ENCODE peak calls at places on chromosome 13, in seven cellular contexts. One of them, this sample, is unnamed.

GRCh38 chr13:97000295-97000925 is 6.1 kb upstream of the OXGR1 start:
- DNase-seq in heart left ventricle: no peak
- DNase-seq in tibial nerve: no peak
- DNase-seq in GM12865: no peak
- DNase-seq in adrenal gland: no peak
- DNase-seq in activated B cell treated with CpG ODN at 0.5 μM for 24 hours: no peak
- DNase-seq in ovary: no peak
- DNase-seq in this sample: no peak

GRCh38 chr13:74770361-74770760 is 636.2 kb upstream of the KLF12 start:
- DNase-seq in heart left ventricle: no peak
- DNase-seq in tibial nerve: no peak
- DNase-seq in GM12865: no peak
- DNase-seq in adrenal gland: no peak
- DNase-seq in activated B cell treated with CpG ODN at 0.5 μM for 24 hours: no peak
- DNase-seq in ovary: no peak
- DNase-seq in this sample: no peak

GRCh38 chr13:110001622-110002275 is 215.4 kb upstream of the IRS2 start:
- DNase-seq in heart left ventricle: no peak
- DNase-seq in tibial nerve: no peak
- DNase-seq in GM12865: no peak
- DNase-seq in adrenal gland: no peak
- DNase-seq in activated B cell treated with CpG ODN at 0.5 μM for 24 hours: no peak
- DNase-seq in ovary: no peak
- DNase-seq in this sample: no peak

GRCh38 chr13:106619688-106620555 is 52.0 kb upstream of the ARGLU1 start:
- DNase-seq in heart left ventricle: no peak
- DNase-seq in tibial nerve: no peak
- DNase-seq in GM12865: peak
- DNase-seq in adrenal gland: peak
- DNase-seq in activated B cell treated with CpG ODN at 0.5 μM for 24 hours: no peak
- DNase-seq in ovary: peak
- DNase-seq in this sample: peak

GRCh38 chr13:96011291-96011875 is 41.8 kb downstream of the UGGT2 start:
- DNase-seq in heart left ventricle: no peak
- DNase-seq in tibial nerve: no peak
- DNase-seq in GM12865: no peak
- DNase-seq in adrenal gland: no peak
- DNase-seq in activated B cell treated with CpG ODN at 0.5 μM for 24 hours: no peak
- DNase-seq in ovary: no peak
- DNase-seq in this sample: no peak

GRCh38 chr13:27006519-27007161 is 165.0 kb downstream of the USP12 start:
- DNase-seq in heart left ventricle: no peak
- DNase-seq in tibial nerve: no peak
- DNase-seq in GM12865: no peak
- DNase-seq in adrenal gland: no peak
- DNase-seq in activated B cell treated with CpG ODN at 0.5 μM for 24 hours: no peak
- DNase-seq in ovary: no peak
- DNase-seq in this sample: no peak

GRCh38 chr13:35621989-35622388 is 145.5 kb upstream of the MAB21L1 start:
- DNase-seq in heart left ventricle: no peak
- DNase-seq in tibial nerve: no peak
- DNase-seq in GM12865: no peak
- DNase-seq in adrenal gland: no peak
- DNase-seq in activated B cell treated with CpG ODN at 0.5 μM for 24 hours: no peak
- DNase-seq in ovary: no peak
- DNase-seq in this sample: no peak

GRCh38 chr13:104984296-104984818 is 1551.1 kb downstream of the EFNB2 start:
- DNase-seq in heart left ventricle: peak
- DNase-seq in tibial nerve: peak
- DNase-seq in GM12865: peak
- DNase-seq in adrenal gland: peak
- DNase-seq in activated B cell treated with CpG ODN at 0.5 μM for 24 hours: no peak
- DNase-seq in ovary: no peak
- DNase-seq in this sample: no peak

GRCh38 chr13:109592776-109593175 is 193.6 kb downstream of the IRS2 start:
- DNase-seq in heart left ventricle: no peak
- DNase-seq in tibial nerve: no peak
- DNase-seq in GM12865: no peak
- DNase-seq in adrenal gland: no peak
- DNase-seq in activated B cell treated with CpG ODN at 0.5 μM for 24 hours: no peak
- DNase-seq in ovary: no peak
- DNase-seq in this sample: no peak

GRCh38 chr13:96730676-96731075 is 263.6 kb downstream of the OXGR1 start:
- DNase-seq in heart left ventricle: no peak
- DNase-seq in tibial nerve: no peak
- DNase-seq in GM12865: no peak
- DNase-seq in adrenal gland: no peak
- DNase-seq in activated B cell treated with CpG ODN at 0.5 μM for 24 hours: no peak
- DNase-seq in ovary: no peak
- DNase-seq in this sample: no peak

GRCh38 chr13:100301418-100301817 is 212.5 kb downstream of the PCCA start:
- DNase-seq in heart left ventricle: no peak
- DNase-seq in tibial nerve: no peak
- DNase-seq in GM12865: no peak
- DNase-seq in adrenal gland: peak
- DNase-seq in activated B cell treated with CpG ODN at 0.5 μM for 24 hours: no peak
- DNase-seq in ovary: no peak
- DNase-seq in this sample: no peak

GRCh38 chr13:50714886-50715285 is 128.6 kb downstream of the DLEU7 start:
- DNase-seq in heart left ventricle: no peak
- DNase-seq in tibial nerve: no peak
- DNase-seq in GM12865: no peak
- DNase-seq in adrenal gland: no peak
- DNase-seq in activated B cell treated with CpG ODN at 0.5 μM for 24 hours: no peak
- DNase-seq in ovary: no peak
- DNase-seq in this sample: no peak

GRCh38 chr13:81639984-81640582 is 1299.2 kb upstream of the SPRY2 start:
- DNase-seq in heart left ventricle: no peak
- DNase-seq in tibial nerve: no peak
- DNase-seq in GM12865: no peak
- DNase-seq in adrenal gland: no peak
- DNase-seq in activated B cell treated with CpG ODN at 0.5 μM for 24 hours: no peak
- DNase-seq in ovary: no peak
- DNase-seq in this sample: no peak

GRCh38 chr13:33172400-33172799 is 113.2 kb downstream of the STARD13 start:
- DNase-seq in heart left ventricle: no peak
- DNase-seq in tibial nerve: no peak
- DNase-seq in GM12865: no peak
- DNase-seq in adrenal gland: no peak
- DNase-seq in activated B cell treated with CpG ODN at 0.5 μM for 24 hours: no peak
- DNase-seq in ovary: no peak
- DNase-seq in this sample: no peak

GRCh38 chr13:59409651-59410200 is 754.0 kb downstream of the DIAPH3 start:
- DNase-seq in heart left ventricle: no peak
- DNase-seq in tibial nerve: no peak
- DNase-seq in GM12865: no peak
- DNase-seq in adrenal gland: no peak
- DNase-seq in activated B cell treated with CpG ODN at 0.5 μM for 24 hours: no peak
- DNase-seq in ovary: no peak
- DNase-seq in this sample: no peak

GRCh38 chr13:58343081-58343480 is 711.5 kb downstream of the PCDH17 start:
- DNase-seq in heart left ventricle: no peak
- DNase-seq in tibial nerve: no peak
- DNase-seq in GM12865: no peak
- DNase-seq in adrenal gland: no peak
- DNase-seq in activated B cell treated with CpG ODN at 0.5 μM for 24 hours: no peak
- DNase-seq in ovary: no peak
- DNase-seq in this sample: no peak

GRCh38 chr13:95122063-95122462 is 179.2 kb downstream of the ABCC4 start:
- DNase-seq in heart left ventricle: no peak
- DNase-seq in tibial nerve: no peak
- DNase-seq in GM12865: no peak
- DNase-seq in adrenal gland: no peak
- DNase-seq in activated B cell treated with CpG ODN at 0.5 μM for 24 hours: no peak
- DNase-seq in ovary: no peak
- DNase-seq in this sample: no peak

GRCh38 chr13:36261976-36262375 is 35.6 kb downstream of the CCDC169 start:
- DNase-seq in heart left ventricle: no peak
- DNase-seq in tibial nerve: no peak
- DNase-seq in GM12865: no peak
- DNase-seq in adrenal gland: no peak
- DNase-seq in activated B cell treated with CpG ODN at 0.5 μM for 24 hours: no peak
- DNase-seq in ovary: no peak
- DNase-seq in this sample: no peak

GRCh38 chr13:35988648-35989081 is 142.5 kb downstream of the DCLK1 start:
- DNase-seq in heart left ventricle: no peak
- DNase-seq in tibial nerve: no peak
- DNase-seq in GM12865: no peak
- DNase-seq in adrenal gland: no peak
- DNase-seq in activated B cell treated with CpG ODN at 0.5 μM for 24 hours: no peak
- DNase-seq in ovary: no peak
- DNase-seq in this sample: no peak

GRCh38 chr13:51697855-51698254 is 106.1 kb downstream of the DHRS12 start:
- DNase-seq in heart left ventricle: no peak
- DNase-seq in tibial nerve: no peak
- DNase-seq in GM12865: no peak
- DNase-seq in adrenal gland: no peak
- DNase-seq in activated B cell treated with CpG ODN at 0.5 μM for 24 hours: no peak
- DNase-seq in ovary: no peak
- DNase-seq in this sample: no peak

GRCh38 chr13:47287291-47287751 is 390.5 kb upstream of the HTR2A start:
- DNase-seq in heart left ventricle: no peak
- DNase-seq in tibial nerve: no peak
- DNase-seq in GM12865: no peak
- DNase-seq in adrenal gland: no peak
- DNase-seq in activated B cell treated with CpG ODN at 0.5 μM for 24 hours: no peak
- DNase-seq in ovary: no peak
- DNase-seq in this sample: no peak

GRCh38 chr13:47294691-47295090 is 397.8 kb upstream of the HTR2A start:
- DNase-seq in heart left ventricle: no peak
- DNase-seq in tibial nerve: no peak
- DNase-seq in GM12865: no peak
- DNase-seq in adrenal gland: no peak
- DNase-seq in activated B cell treated with CpG ODN at 0.5 μM for 24 hours: no peak
- DNase-seq in ovary: no peak
- DNase-seq in this sample: no peak

GRCh38 chr13:47289578-47289977 is 392.7 kb upstream of the HTR2A start:
- DNase-seq in heart left ventricle: no peak
- DNase-seq in tibial nerve: no peak
- DNase-seq in GM12865: no peak
- DNase-seq in adrenal gland: no peak
- DNase-seq in activated B cell treated with CpG ODN at 0.5 μM for 24 hours: no peak
- DNase-seq in ovary: no peak
- DNase-seq in this sample: no peak

GRCh38 chr13:47288546-47288945 is 391.7 kb upstream of the HTR2A start:
- DNase-seq in heart left ventricle: no peak
- DNase-seq in tibial nerve: no peak
- DNase-seq in GM12865: no peak
- DNase-seq in adrenal gland: no peak
- DNase-seq in activated B cell treated with CpG ODN at 0.5 μM for 24 hours: no peak
- DNase-seq in ovary: no peak
- DNase-seq in this sample: no peak

GRCh38 chr13:47291116-47291656 is 394.3 kb upstream of the HTR2A start:
- DNase-seq in heart left ventricle: no peak
- DNase-seq in tibial nerve: no peak
- DNase-seq in GM12865: no peak
- DNase-seq in adrenal gland: no peak
- DNase-seq in activated B cell treated with CpG ODN at 0.5 μM for 24 hours: no peak
- DNase-seq in ovary: no peak
- DNase-seq in this sample: no peak
- TF ChIP-seq CTCF in heart left ventricle: no peak
- TF ChIP-seq CTCF in tibial nerve: no peak
- TF ChIP-seq CTCF in GM12865: no peak
- TF ChIP-seq CTCF in adrenal gland: no peak
- TF ChIP-seq CTCF in activated B cell treated with CpG ODN at 0.5 μM for 24 hours: no peak
- TF ChIP-seq CTCF in ovary: no peak
- TF ChIP-seq CTCF in this sample: no peak

DNA sequence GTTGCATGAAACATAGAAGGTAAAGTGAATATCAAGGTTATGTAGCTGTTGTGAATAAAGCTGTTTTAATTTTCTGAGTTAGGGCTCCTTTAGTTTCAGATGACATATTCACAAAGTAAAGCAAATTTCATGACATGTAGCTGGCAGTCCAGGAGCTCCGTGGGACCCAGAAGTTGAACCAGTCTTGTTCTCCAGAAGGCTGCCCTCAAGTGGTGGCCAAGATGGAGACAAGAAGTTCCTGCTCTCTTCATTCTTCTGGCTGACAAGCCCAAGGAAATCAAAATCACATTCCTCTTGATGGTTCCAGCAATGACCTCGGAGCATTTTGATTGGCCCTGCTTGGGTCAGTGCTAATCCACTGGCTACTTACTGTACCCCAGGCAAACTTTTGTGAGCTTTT is 128.7 kb downstream of the LIG4 start:
- DNase-seq in heart left ventricle: no peak
- DNase-seq in tibial nerve: no peak
- DNase-seq in GM12865: peak
- DNase-seq in adrenal gland: no peak
- DNase-seq in activated B cell treated with CpG ODN at 0.5 μM for 24 hours: no peak
- DNase-seq in ovary: no peak
- DNase-seq in this sample: no peak
- TF ChIP-seq CTCF in heart left ventricle: no peak
- TF ChIP-seq CTCF in tibial nerve: no peak
- TF ChIP-seq CTCF in GM12865: peak
- TF ChIP-seq CTCF in adrenal gland: no peak
- TF ChIP-seq CTCF in activated B cell treated with CpG ODN at 0.5 μM for 24 hours: no peak
- TF ChIP-seq CTCF in ovary: no peak
- TF ChIP-seq CTCF in this sample: no peak

DNA sequence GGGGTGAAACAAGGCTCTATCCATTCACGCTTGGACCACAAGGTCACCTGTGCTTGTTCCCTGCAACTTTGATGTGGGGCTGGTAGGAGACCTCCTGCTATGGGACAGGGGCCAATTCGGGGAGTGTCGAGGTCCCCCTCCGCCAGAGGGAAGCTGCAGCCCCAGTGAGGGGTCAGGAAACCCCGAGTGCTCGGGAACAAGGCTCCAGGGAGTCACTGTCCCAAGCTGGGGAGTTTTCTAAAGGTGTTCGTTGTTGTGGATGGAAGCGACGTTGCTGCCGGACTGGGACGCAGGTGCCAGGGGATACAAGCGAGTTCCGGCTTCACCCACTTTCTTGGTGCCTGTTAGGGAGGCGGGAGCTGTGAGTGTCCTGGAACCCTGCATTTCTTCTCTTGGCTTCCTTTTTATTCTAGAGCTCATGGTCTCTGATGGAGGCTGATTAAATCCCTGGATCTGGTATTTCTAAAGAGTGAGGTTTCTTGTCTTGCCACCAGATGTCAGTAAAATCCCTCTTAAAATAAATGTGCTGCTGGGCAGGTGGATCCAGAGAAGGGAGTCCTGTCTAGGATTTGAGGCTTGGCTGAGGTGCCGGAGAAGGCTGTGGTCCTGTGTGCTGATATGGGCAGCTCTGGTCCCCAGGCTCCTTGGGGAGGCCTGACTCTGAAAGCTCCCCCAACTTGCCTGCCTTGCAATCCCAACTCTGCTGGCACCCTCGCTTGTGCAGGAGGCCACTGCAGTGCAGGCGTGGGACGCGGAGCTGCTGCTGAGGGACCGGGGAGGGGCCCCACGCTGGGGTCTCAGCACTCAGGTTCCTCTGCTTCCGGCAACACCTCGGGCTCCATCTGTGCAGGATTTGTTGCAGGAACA is 153.9 kb downstream of the TEX29 start:
- DNase-seq in heart left ventricle: no peak
- DNase-seq in tibial nerve: no peak
- DNase-seq in GM12865: peak
- DNase-seq in adrenal gland: no peak
- DNase-seq in activated B cell treated with CpG ODN at 0.5 μM for 24 hours: no peak
- DNase-seq in ovary: no peak
- DNase-seq in this sample: peak
- TF ChIP-seq CTCF in heart left ventricle: peak
- TF ChIP-seq CTCF in tibial nerve: peak
- TF ChIP-seq CTCF in GM12865: peak
- TF ChIP-seq CTCF in adrenal gland: peak
- TF ChIP-seq CTCF in activated B cell treated with CpG ODN at 0.5 μM for 24 hours: no peak
- TF ChIP-seq CTCF in ovary: no peak
- TF ChIP-seq CTCF in this sample: peak

GRCh38 chr13:41059896-41060722 is 1.2 kb upstream of the WBP4 start:
- DNase-seq in heart left ventricle: peak
- DNase-seq in tibial nerve: peak
- DNase-seq in GM12865: peak
- DNase-seq in adrenal gland: peak
- DNase-seq in activated B cell treated with CpG ODN at 0.5 μM for 24 hours: peak
- DNase-seq in ovary: peak
- DNase-seq in this sample: peak
- TF ChIP-seq CTCF in heart left ventricle: no peak
- TF ChIP-seq CTCF in tibial nerve: peak
- TF ChIP-seq CTCF in GM12865: peak
- TF ChIP-seq CTCF in adrenal gland: no peak
- TF ChIP-seq CTCF in activated B cell treated with CpG ODN at 0.5 μM for 24 hours: no peak
- TF ChIP-seq CTCF in ovary: no peak
- TF ChIP-seq CTCF in this sample: peak

This sample was measured in GM10248.